ENCODE peak calls at places on chromosome 17, in nine cellular contexts. B, W, M, F, H, I, Z, Y and O are unnamed samples.

GRCh38 chr17:80819422-80820164 is 172.0 kb upstream of the CHMP6 start:
- DNase-seq in B (no peak), W (peak), M (no peak), F (no peak), H (no peak), I (no peak), Z (no peak), Y (no peak), O (no peak)

GRCh38 chr17:8155341-8156173 is 3.4 kb upstream of the PER1 start:
- DNase-seq in B (no peak), W (peak), M (no peak), F (no peak), H (no peak), I (no peak), Z (no peak), Y (peak), O (no peak)

GRCh38 chr17:44804301-44805061 is 25.6 kb downstream of the GJC1 start:
- DNase-seq in B (no peak), W (no peak), M (no peak), F (no peak), H (no peak), I (peak), Z (no peak), Y (no peak), O (peak)

GRCh38 chr17:47694018-47694817 is at the start of gene TBKBP1:
- DNase-seq in B (peak), W (peak), M (peak), F (peak), H (peak), I (no peak), Z (peak), Y (peak), O (peak)

GRCh38 chr17:64077409-64077808 is 52.5 kb downstream of the ERN1 start:
- DNase-seq in B (no peak), W (no peak), M (peak), F (no peak), H (no peak), I (no peak), Z (no peak), Y (no peak), O (no peak)

GRCh38 chr17:28141783-28142182 is 99.3 kb downstream of the NLK start:
- DNase-seq in B (no peak), W (no peak), M (no peak), F (no peak), H (no peak), I (no peak), Z (no peak), Y (no peak), O (no peak)

GRCh38 chr17:40224707-40225092 is 5.6 kb downstream of the WIPF2 start:
- DNase-seq in B (no peak), W (peak), M (no peak), F (peak), H (no peak), I (no peak), Z (no peak), Y (no peak), O (peak)

GRCh38 chr17:73592531-73592961 is 51.7 kb downstream of the SDK2 start:
- DNase-seq in B (no peak), W (no peak), M (no peak), F (no peak), H (peak), I (no peak), Z (no peak), Y (no peak), O (no peak)

GRCh38 chr17:37301288-37301687 is 74.5 kb upstream of the C17orf78 start:
- DNase-seq in B (no peak), W (no peak), M (no peak), F (peak), H (no peak), I (no peak), Z (no peak), Y (no peak), O (no peak)

GRCh38 chr17:58176200-58176599 is 9.4 kb downstream of the OR4D2 start:
- DNase-seq in B (no peak), W (no peak), M (no peak), F (no peak), H (no peak), I (no peak), Z (no peak), Y (no peak), O (no peak)

GRCh38 chr17:38606646-38607611 is 1.2 kb upstream of the SRCIN1 start:
- DNase-seq in B (peak), W (no peak), M (peak), F (no peak), H (no peak), I (no peak), Z (no peak), Y (no peak), O (peak)

GRCh38 chr17:42743595-42744282 is 1.1 kb downstream of the EZH1 start:
- DNase-seq in B (no peak), W (no peak), M (no peak), F (no peak), H (no peak), I (no peak), Z (no peak), Y (no peak), O (no peak)

GRCh38 chr17:75295220-75296158 is 6.3 kb upstream of the SLC25A19 start:
- DNase-seq in B (no peak), W (no peak), M (no peak), F (no peak), H (peak), I (no peak), Z (no peak), Y (no peak), O (no peak)

GRCh38 chr17:17938388-17939107 is 33.7 kb downstream of the TOM1L2 start:
- DNase-seq in B (no peak), W (no peak), M (no peak), F (no peak), H (no peak), I (no peak), Z (no peak), Y (no peak), O (no peak)

GRCh38 chr17:80319999-80320344 is 59.3 kb downstream of the RNF213 start:
- DNase-seq in B (no peak), W (no peak), M (no peak), F (no peak), H (no peak), I (no peak), Z (no peak), Y (no peak), O (no peak)

GRCh38 chr17:56185905-56186783 is 32.9 kb downstream of the ANKFN1 start:
- DNase-seq in B (no peak), W (no peak), M (no peak), F (peak), H (no peak), I (no peak), Z (no peak), Y (no peak), O (no peak)

GRCh38 chr17:36939944-36940312 is 2.7 kb downstream of the LHX1 start:
- DNase-seq in B (no peak), W (no peak), M (no peak), F (no peak), H (no peak), I (no peak), Z (no peak), Y (no peak), O (no peak)

GRCh38 chr17:76968707-76969597 is 100.7 kb downstream of the MGAT5B start:
- DNase-seq in B (peak), W (no peak), M (peak), F (no peak), H (peak), I (peak), Z (peak), Y (no peak), O (peak)